ENCODE peak calls at places on chromosomes 13 and 19, in five cellular contexts. One of them, this sample, is unnamed.

GRCh38 chr13:75790198-75790970 is 154.3 kb downstream of the LMO7 start:
- DNase-seq in Peyer's patch: no peak
- DNase-seq in AG10803: no peak
- DNase-seq in tibial nerve: no peak
- DNase-seq in progenitor cell of endocrine pancreas: no peak
- DNase-seq in this sample: no peak

GRCh38 chr13:46542833-46543232 is 10.1 kb upstream of the LRCH1 start:
- DNase-seq in Peyer's patch: no peak
- DNase-seq in tibial nerve: no peak
- DNase-seq in AG10803: no peak
- DNase-seq in progenitor cell of endocrine pancreas: no peak
- DNase-seq in this sample: no peak

GRCh38 chr19:49409441-49410029 is 13.7 kb downstream of the PTH2 start:
- DNase-seq in tibial nerve: no peak
- DNase-seq in Peyer's patch: peak
- DNase-seq in progenitor cell of endocrine pancreas: no peak
- DNase-seq in AG10803: no peak
- DNase-seq in this sample: no peak

GRCh38 chr13:23510544-23510916 is 59.7 kb upstream of the TNFRSF19 start:
- DNase-seq in Peyer's patch: no peak
- DNase-seq in AG10803: peak
- DNase-seq in tibial nerve: no peak
- DNase-seq in progenitor cell of endocrine pancreas: no peak
- DNase-seq in this sample: no peak

GRCh38 chr13:73607489-73608156 is 526.6 kb downstream of the KLF12 start:
- DNase-seq in AG10803: no peak
- DNase-seq in tibial nerve: no peak
- DNase-seq in progenitor cell of endocrine pancreas: no peak
- DNase-seq in Peyer's patch: no peak
- DNase-seq in this sample: no peak

GRCh38 chr19:34327851-34328250 is 37.1 kb upstream of the GPI start:
- DNase-seq in AG10803: no peak
- DNase-seq in tibial nerve: no peak
- DNase-seq in Peyer's patch: no peak
- DNase-seq in progenitor cell of endocrine pancreas: no peak
- DNase-seq in this sample: no peak

GRCh38 chr19:36140289-36141038 is 598 bp downstream of the CAPNS1 start:
- DNase-seq in Peyer's patch: peak
- DNase-seq in AG10803: peak
- DNase-seq in tibial nerve: no peak
- DNase-seq in progenitor cell of endocrine pancreas: no peak
- DNase-seq in this sample: peak

GRCh38 chr19:52227980-52228379 is 38.1 kb downstream of the PPP2R1A start:
- DNase-seq in Peyer's patch: no peak
- DNase-seq in progenitor cell of endocrine pancreas: no peak
- DNase-seq in tibial nerve: no peak
- DNase-seq in AG10803: no peak
- DNase-seq in this sample: no peak

GRCh38 chr19:46639356-46640061 is 3.5 kb upstream of the GNG8 start:
- DNase-seq in tibial nerve: no peak
- DNase-seq in Peyer's patch: no peak
- DNase-seq in progenitor cell of endocrine pancreas: no peak
- DNase-seq in AG10803: peak
- DNase-seq in this sample: no peak

GRCh38 chr19:50780753-50781480 is 9.3 kb upstream of the ACP4 start:
- DNase-seq in tibial nerve: no peak
- DNase-seq in Peyer's patch: no peak
- DNase-seq in progenitor cell of endocrine pancreas: no peak
- DNase-seq in AG10803: no peak
- DNase-seq in this sample: no peak

GRCh38 chr13:51249254-51249653 is 27.1 kb downstream of the FAM124A start:
- DNase-seq in tibial nerve: no peak
- DNase-seq in Peyer's patch: no peak
- DNase-seq in AG10803: no peak
- DNase-seq in progenitor cell of endocrine pancreas: no peak
- DNase-seq in this sample: no peak

DNA sequence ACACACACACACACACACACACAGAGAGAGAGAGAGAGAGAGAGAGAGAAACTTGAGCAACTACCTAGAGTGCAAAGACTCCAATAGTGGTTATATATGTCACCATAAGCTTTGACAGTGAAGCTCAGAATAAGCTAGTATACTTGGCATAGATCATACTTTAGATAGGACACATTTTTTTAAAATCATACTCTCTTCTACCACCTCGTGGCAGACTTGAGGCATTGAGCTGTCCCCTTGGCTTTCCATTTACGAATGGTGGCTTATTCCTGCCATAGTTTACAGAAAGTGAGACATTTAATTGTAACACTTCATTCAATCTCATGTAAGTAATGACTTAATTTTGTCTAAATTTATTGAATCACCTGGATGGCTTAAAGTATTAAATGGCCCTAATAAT is 108.2 kb downstream of the EDNRB start:
- DNase-seq in progenitor cell of endocrine pancreas: no peak
- DNase-seq in Peyer's patch: no peak
- DNase-seq in tibial nerve: no peak
- DNase-seq in AG10803: peak
- DNase-seq in this sample: no peak
- TF ChIP-seq CTCF in progenitor cell of endocrine pancreas: peak
- TF ChIP-seq CTCF in Peyer's patch: no peak
- TF ChIP-seq CTCF in tibial nerve: peak
- TF ChIP-seq CTCF in AG10803: peak
- TF ChIP-seq CTCF in this sample: no peak

DNA sequence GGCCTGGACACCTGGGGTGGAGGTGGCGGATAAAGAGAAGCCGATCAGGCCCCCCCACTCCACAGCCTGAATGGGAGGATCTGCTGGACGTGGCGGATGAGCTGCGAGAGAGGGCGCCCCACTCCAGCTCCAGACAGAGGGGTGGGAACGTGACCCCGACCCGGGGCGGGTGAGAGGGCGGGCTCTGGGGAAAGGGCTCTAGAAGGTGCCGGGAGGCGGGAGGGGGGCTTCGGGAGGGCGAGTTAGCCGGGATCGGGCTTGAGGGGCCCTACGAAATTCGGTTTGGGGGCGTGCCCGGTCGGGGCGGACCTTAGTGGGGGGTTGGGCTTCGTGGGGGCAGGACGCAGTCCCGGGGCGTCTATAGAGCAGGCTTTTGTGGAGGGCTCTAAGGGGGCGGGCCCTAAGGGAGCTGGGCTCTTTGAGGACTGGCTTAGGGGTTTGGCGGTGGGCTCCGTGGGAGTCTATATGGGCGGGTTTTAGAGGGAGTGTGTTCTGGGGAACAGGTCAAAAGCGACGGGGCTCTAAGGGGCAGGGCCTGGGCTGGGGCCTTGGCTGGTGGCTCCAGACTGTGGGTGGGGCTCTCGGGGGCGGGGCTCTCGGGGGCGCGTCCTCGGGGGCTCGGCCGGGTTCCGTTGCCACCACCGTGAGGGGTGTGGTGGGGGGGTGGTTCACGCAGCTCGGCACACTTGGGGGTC is 4.1 kb upstream of the NANOS3 start:
- DNase-seq in Peyer's patch: no peak
- DNase-seq in AG10803: no peak
- DNase-seq in tibial nerve: no peak
- DNase-seq in progenitor cell of endocrine pancreas: no peak
- DNase-seq in this sample: no peak
- TF ChIP-seq CTCF in Peyer's patch: no peak
- TF ChIP-seq CTCF in AG10803: peak
- TF ChIP-seq CTCF in tibial nerve: no peak
- TF ChIP-seq CTCF in progenitor cell of endocrine pancreas: peak
- TF ChIP-seq CTCF in this sample: peak

GRCh38 chr19:53409505-53410204 is 14.7 kb downstream of the ZNF765 start:
- DNase-seq in Peyer's patch: no peak
- DNase-seq in tibial nerve: no peak
- DNase-seq in progenitor cell of endocrine pancreas: no peak
- DNase-seq in AG10803: no peak
- DNase-seq in this sample: no peak
- TF ChIP-seq CTCF in Peyer's patch: no peak
- TF ChIP-seq CTCF in tibial nerve: no peak
- TF ChIP-seq CTCF in progenitor cell of endocrine pancreas: no peak
- TF ChIP-seq CTCF in AG10803: no peak
- TF ChIP-seq CTCF in this sample: no peak

GRCh38 chr13:34833562-34834182 is 108.4 kb upstream of the NBEA start:
- DNase-seq in tibial nerve: no peak
- DNase-seq in Peyer's patch: no peak
- DNase-seq in progenitor cell of endocrine pancreas: no peak
- DNase-seq in AG10803: peak
- DNase-seq in this sample: no peak
- TF ChIP-seq CTCF in tibial nerve: no peak
- TF ChIP-seq CTCF in Peyer's patch: no peak
- TF ChIP-seq CTCF in progenitor cell of endocrine pancreas: peak
- TF ChIP-seq CTCF in AG10803: peak
- TF ChIP-seq CTCF in this sample: no peak

GRCh38 chr13:109784590-109785140 is 1.7 kb downstream of the IRS2 start:
- DNase-seq in tibial nerve: peak
- DNase-seq in Peyer's patch: no peak
- DNase-seq in progenitor cell of endocrine pancreas: peak
- DNase-seq in AG10803: peak
- DNase-seq in this sample: peak
- TF ChIP-seq CTCF in tibial nerve: peak
- TF ChIP-seq CTCF in Peyer's patch: peak
- TF ChIP-seq CTCF in progenitor cell of endocrine pancreas: peak
- TF ChIP-seq CTCF in AG10803: no peak
- TF ChIP-seq CTCF in this sample: peak